ENCODE peak calls at places on chromosomes 13 and 19, in ten cellular contexts. One of them, this sample, is unnamed.

GRCh38 chr19:49119411-49120324 is at the start of gene PPFIA3:
- DNase-seq in activated CD8-positive, alpha-beta T cell treated with anti-CD3 and anti-CD28 coated beads for 36 hours: no peak
- DNase-seq in HT1080: peak
- DNase-seq in effector memory CD8-positive, alpha-beta T cell: peak
- DNase-seq in right lobe of liver: peak
- DNase-seq in non-pigmented ciliary epithelial cell: no peak
- DNase-seq in cerebellar cortex: peak
- DNase-seq in neural crest cell: peak
- DNase-seq in foreskin fibroblast: peak
- DNase-seq in KG1: no peak
- DNase-seq in this sample: peak

GRCh38 chr19:42081584-42082258 is 5.8 kb downstream of the ZNF574 start:
- DNase-seq in activated CD8-positive, alpha-beta T cell treated with anti-CD3 and anti-CD28 coated beads for 36 hours: peak
- DNase-seq in HT1080: peak
- DNase-seq in effector memory CD8-positive, alpha-beta T cell: no peak
- DNase-seq in right lobe of liver: no peak
- DNase-seq in non-pigmented ciliary epithelial cell: no peak
- DNase-seq in cerebellar cortex: peak
- DNase-seq in neural crest cell: no peak
- DNase-seq in foreskin fibroblast: peak
- DNase-seq in KG1: no peak
- DNase-seq in this sample: no peak

GRCh38 chr13:110913911-110914292 is 967 bp downstream of the ANKRD10 start:
- DNase-seq in activated CD8-positive, alpha-beta T cell treated with anti-CD3 and anti-CD28 coated beads for 36 hours: no peak
- DNase-seq in HT1080: no peak
- DNase-seq in effector memory CD8-positive, alpha-beta T cell: no peak
- DNase-seq in right lobe of liver: no peak
- DNase-seq in non-pigmented ciliary epithelial cell: no peak
- DNase-seq in cerebellar cortex: peak
- DNase-seq in neural crest cell: no peak
- DNase-seq in foreskin fibroblast: no peak
- DNase-seq in KG1: no peak
- DNase-seq in this sample: no peak

GRCh38 chr13:111184685-111185401 is 69.7 kb downstream of the ARHGEF7 start:
- DNase-seq in activated CD8-positive, alpha-beta T cell treated with anti-CD3 and anti-CD28 coated beads for 36 hours: peak
- DNase-seq in HT1080: no peak
- DNase-seq in effector memory CD8-positive, alpha-beta T cell: peak
- DNase-seq in right lobe of liver: no peak
- DNase-seq in non-pigmented ciliary epithelial cell: no peak
- DNase-seq in cerebellar cortex: no peak
- DNase-seq in neural crest cell: no peak
- DNase-seq in foreskin fibroblast: no peak
- DNase-seq in KG1: peak
- DNase-seq in this sample: no peak

GRCh38 chr19:19386373-19386869 is 19.1 kb upstream of the GATAD2A start:
- DNase-seq in activated CD8-positive, alpha-beta T cell treated with anti-CD3 and anti-CD28 coated beads for 36 hours: peak
- DNase-seq in HT1080: no peak
- DNase-seq in effector memory CD8-positive, alpha-beta T cell: no peak
- DNase-seq in right lobe of liver: no peak
- DNase-seq in non-pigmented ciliary epithelial cell: no peak
- DNase-seq in cerebellar cortex: no peak
- DNase-seq in neural crest cell: no peak
- DNase-seq in foreskin fibroblast: no peak
- DNase-seq in KG1: no peak
- DNase-seq in this sample: no peak

GRCh38 chr13:79647518-79647917 is 166.6 kb downstream of the NDFIP2 start:
- DNase-seq in activated CD8-positive, alpha-beta T cell treated with anti-CD3 and anti-CD28 coated beads for 36 hours: no peak
- DNase-seq in HT1080: peak
- DNase-seq in effector memory CD8-positive, alpha-beta T cell: no peak
- DNase-seq in right lobe of liver: no peak
- DNase-seq in non-pigmented ciliary epithelial cell: no peak
- DNase-seq in cerebellar cortex: no peak
- DNase-seq in neural crest cell: no peak
- DNase-seq in foreskin fibroblast: no peak
- DNase-seq in KG1: no peak
- DNase-seq in this sample: no peak

GRCh38 chr19:29535984-29536508 is 10.3 kb downstream of the VSTM2B start:
- DNase-seq in activated CD8-positive, alpha-beta T cell treated with anti-CD3 and anti-CD28 coated beads for 36 hours: no peak
- DNase-seq in HT1080: no peak
- DNase-seq in effector memory CD8-positive, alpha-beta T cell: no peak
- DNase-seq in right lobe of liver: peak
- DNase-seq in non-pigmented ciliary epithelial cell: no peak
- DNase-seq in cerebellar cortex: no peak
- DNase-seq in neural crest cell: no peak
- DNase-seq in foreskin fibroblast: no peak
- DNase-seq in KG1: no peak
- DNase-seq in this sample: no peak

GRCh38 chr19:3159565-3159964 is 19.0 kb upstream of the S1PR4 start:
- DNase-seq in activated CD8-positive, alpha-beta T cell treated with anti-CD3 and anti-CD28 coated beads for 36 hours: no peak
- DNase-seq in HT1080: no peak
- DNase-seq in effector memory CD8-positive, alpha-beta T cell: no peak
- DNase-seq in right lobe of liver: no peak
- DNase-seq in non-pigmented ciliary epithelial cell: no peak
- DNase-seq in cerebellar cortex: no peak
- DNase-seq in neural crest cell: no peak
- DNase-seq in foreskin fibroblast: no peak
- DNase-seq in KG1: no peak
- DNase-seq in this sample: no peak

GRCh38 chr19:10010939-10011338 is 635 bp upstream of the COL5A3 start:
- DNase-seq in activated CD8-positive, alpha-beta T cell treated with anti-CD3 and anti-CD28 coated beads for 36 hours: no peak
- DNase-seq in HT1080: no peak
- DNase-seq in effector memory CD8-positive, alpha-beta T cell: no peak
- DNase-seq in right lobe of liver: no peak
- DNase-seq in non-pigmented ciliary epithelial cell: no peak
- DNase-seq in cerebellar cortex: no peak
- DNase-seq in neural crest cell: no peak
- DNase-seq in foreskin fibroblast: no peak
- DNase-seq in KG1: no peak
- DNase-seq in this sample: no peak

GRCh38 chr19:58182577-58182988 is 278 bp upstream of the ZNF274 start:
- DNase-seq in activated CD8-positive, alpha-beta T cell treated with anti-CD3 and anti-CD28 coated beads for 36 hours: peak
- DNase-seq in HT1080: no peak
- DNase-seq in effector memory CD8-positive, alpha-beta T cell: peak
- DNase-seq in right lobe of liver: no peak
- DNase-seq in non-pigmented ciliary epithelial cell: no peak
- DNase-seq in cerebellar cortex: no peak
- DNase-seq in neural crest cell: no peak
- DNase-seq in foreskin fibroblast: no peak
- DNase-seq in KG1: no peak
- DNase-seq in this sample: no peak

GRCh38 chr19:31659897-31660210 is 310.6 kb upstream of the TSHZ3 start:
- DNase-seq in activated CD8-positive, alpha-beta T cell treated with anti-CD3 and anti-CD28 coated beads for 36 hours: no peak
- DNase-seq in HT1080: peak
- DNase-seq in effector memory CD8-positive, alpha-beta T cell: no peak
- DNase-seq in right lobe of liver: no peak
- DNase-seq in non-pigmented ciliary epithelial cell: no peak
- DNase-seq in cerebellar cortex: no peak
- DNase-seq in neural crest cell: no peak
- DNase-seq in foreskin fibroblast: no peak
- DNase-seq in KG1: no peak
- DNase-seq in this sample: no peak

GRCh38 chr13:109180905-109181425 is 551.6 kb downstream of the MYO16 start:
- DNase-seq in activated CD8-positive, alpha-beta T cell treated with anti-CD3 and anti-CD28 coated beads for 36 hours: no peak
- DNase-seq in HT1080: peak
- DNase-seq in effector memory CD8-positive, alpha-beta T cell: no peak
- DNase-seq in right lobe of liver: no peak
- DNase-seq in non-pigmented ciliary epithelial cell: peak
- DNase-seq in cerebellar cortex: no peak
- DNase-seq in neural crest cell: peak
- DNase-seq in foreskin fibroblast: peak
- DNase-seq in KG1: no peak
- DNase-seq in this sample: no peak

GRCh38 chr13:74288361-74288911 is 154.2 kb upstream of the KLF12 start:
- DNase-seq in activated CD8-positive, alpha-beta T cell treated with anti-CD3 and anti-CD28 coated beads for 36 hours: peak
- DNase-seq in HT1080: no peak
- DNase-seq in effector memory CD8-positive, alpha-beta T cell: peak
- DNase-seq in right lobe of liver: peak
- DNase-seq in non-pigmented ciliary epithelial cell: no peak
- DNase-seq in cerebellar cortex: peak
- DNase-seq in neural crest cell: peak
- DNase-seq in foreskin fibroblast: no peak
- DNase-seq in KG1: no peak
- DNase-seq in this sample: peak

GRCh38 chr13:48852911-48853310 is 122.8 kb upstream of the FNDC3A start:
- DNase-seq in activated CD8-positive, alpha-beta T cell treated with anti-CD3 and anti-CD28 coated beads for 36 hours: no peak
- DNase-seq in HT1080: no peak
- DNase-seq in effector memory CD8-positive, alpha-beta T cell: no peak
- DNase-seq in right lobe of liver: no peak
- DNase-seq in non-pigmented ciliary epithelial cell: no peak
- DNase-seq in cerebellar cortex: no peak
- DNase-seq in neural crest cell: no peak
- DNase-seq in foreskin fibroblast: no peak
- DNase-seq in KG1: no peak
- DNase-seq in this sample: no peak

GRCh38 chr19:39941615-39942507 is 7.4 kb upstream of the FCGBP start:
- DNase-seq in activated CD8-positive, alpha-beta T cell treated with anti-CD3 and anti-CD28 coated beads for 36 hours: peak
- DNase-seq in HT1080: peak
- DNase-seq in effector memory CD8-positive, alpha-beta T cell: peak
- DNase-seq in right lobe of liver: no peak
- DNase-seq in non-pigmented ciliary epithelial cell: peak
- DNase-seq in cerebellar cortex: no peak
- DNase-seq in neural crest cell: no peak
- DNase-seq in foreskin fibroblast: no peak
- DNase-seq in KG1: peak
- DNase-seq in this sample: no peak

GRCh38 chr19:30144794-30145193 is 202.8 kb downstream of the URI1 start:
- DNase-seq in activated CD8-positive, alpha-beta T cell treated with anti-CD3 and anti-CD28 coated beads for 36 hours: no peak
- DNase-seq in HT1080: no peak
- DNase-seq in effector memory CD8-positive, alpha-beta T cell: no peak
- DNase-seq in right lobe of liver: no peak
- DNase-seq in non-pigmented ciliary epithelial cell: no peak
- DNase-seq in cerebellar cortex: no peak
- DNase-seq in neural crest cell: no peak
- DNase-seq in foreskin fibroblast: no peak
- DNase-seq in KG1: no peak
- DNase-seq in this sample: no peak

GRCh38 chr19:45834970-45835369 is 19.9 kb upstream of the RSPH6A start:
- DNase-seq in activated CD8-positive, alpha-beta T cell treated with anti-CD3 and anti-CD28 coated beads for 36 hours: no peak
- DNase-seq in HT1080: no peak
- DNase-seq in effector memory CD8-positive, alpha-beta T cell: no peak
- DNase-seq in right lobe of liver: peak
- DNase-seq in non-pigmented ciliary epithelial cell: no peak
- DNase-seq in cerebellar cortex: no peak
- DNase-seq in neural crest cell: no peak
- DNase-seq in foreskin fibroblast: no peak
- DNase-seq in KG1: no peak
- DNase-seq in this sample: no peak

GRCh38 chr19:2337329-2337707 is 8.8 kb downstream of the SPPL2B start:
- DNase-seq in activated CD8-positive, alpha-beta T cell treated with anti-CD3 and anti-CD28 coated beads for 36 hours: no peak
- DNase-seq in HT1080: no peak
- DNase-seq in effector memory CD8-positive, alpha-beta T cell: no peak
- DNase-seq in right lobe of liver: no peak
- DNase-seq in non-pigmented ciliary epithelial cell: peak
- DNase-seq in cerebellar cortex: peak
- DNase-seq in neural crest cell: peak
- DNase-seq in foreskin fibroblast: peak
- DNase-seq in KG1: no peak
- DNase-seq in this sample: peak

GRCh38 chr13:87129602-87130300 is 541.4 kb upstream of the SLITRK5 start:
- DNase-seq in activated CD8-positive, alpha-beta T cell treated with anti-CD3 and anti-CD28 coated beads for 36 hours: no peak
- DNase-seq in HT1080: peak
- DNase-seq in effector memory CD8-positive, alpha-beta T cell: no peak
- DNase-seq in right lobe of liver: no peak
- DNase-seq in non-pigmented ciliary epithelial cell: no peak
- DNase-seq in cerebellar cortex: no peak
- DNase-seq in neural crest cell: no peak
- DNase-seq in foreskin fibroblast: no peak
- DNase-seq in KG1: no peak
- DNase-seq in this sample: no peak

GRCh38 chr19:2273356-2274184 is 8.4 kb downstream of the PEAK3 start:
- DNase-seq in activated CD8-positive, alpha-beta T cell treated with anti-CD3 and anti-CD28 coated beads for 36 hours: peak
- DNase-seq in HT1080: peak
- DNase-seq in effector memory CD8-positive, alpha-beta T cell: peak
- DNase-seq in right lobe of liver: peak
- DNase-seq in non-pigmented ciliary epithelial cell: no peak
- DNase-seq in cerebellar cortex: peak
- DNase-seq in neural crest cell: peak
- DNase-seq in foreskin fibroblast: peak
- DNase-seq in KG1: no peak
- DNase-seq in this sample: peak

GRCh38 chr19:50486823-50487515 is 10.3 kb upstream of the GARIN5A start:
- DNase-seq in activated CD8-positive, alpha-beta T cell treated with anti-CD3 and anti-CD28 coated beads for 36 hours: peak
- DNase-seq in HT1080: peak
- DNase-seq in effector memory CD8-positive, alpha-beta T cell: peak
- DNase-seq in right lobe of liver: peak
- DNase-seq in non-pigmented ciliary epithelial cell: no peak
- DNase-seq in cerebellar cortex: peak
- DNase-seq in neural crest cell: peak
- DNase-seq in foreskin fibroblast: no peak
- DNase-seq in KG1: no peak
- DNase-seq in this sample: no peak

GRCh38 chr19:3979289-3979673 is 6.0 kb downstream of the EEF2 start:
- DNase-seq in activated CD8-positive, alpha-beta T cell treated with anti-CD3 and anti-CD28 coated beads for 36 hours: no peak
- DNase-seq in HT1080: no peak
- DNase-seq in effector memory CD8-positive, alpha-beta T cell: no peak
- DNase-seq in right lobe of liver: no peak
- DNase-seq in non-pigmented ciliary epithelial cell: no peak
- DNase-seq in cerebellar cortex: no peak
- DNase-seq in neural crest cell: no peak
- DNase-seq in foreskin fibroblast: no peak
- DNase-seq in KG1: no peak
- DNase-seq in this sample: no peak

GRCh38 chr19:53980553-53981407 is 10.7 kb upstream of the CACNG6 start:
- DNase-seq in activated CD8-positive, alpha-beta T cell treated with anti-CD3 and anti-CD28 coated beads for 36 hours: no peak
- DNase-seq in HT1080: peak
- DNase-seq in effector memory CD8-positive, alpha-beta T cell: no peak
- DNase-seq in right lobe of liver: no peak
- DNase-seq in non-pigmented ciliary epithelial cell: no peak
- DNase-seq in cerebellar cortex: peak
- DNase-seq in neural crest cell: no peak
- DNase-seq in foreskin fibroblast: no peak
- DNase-seq in KG1: no peak
- DNase-seq in this sample: no peak

GRCh38 chr19:47274891-47275865 is 493 bp downstream of the INAFM1 start:
- DNase-seq in activated CD8-positive, alpha-beta T cell treated with anti-CD3 and anti-CD28 coated beads for 36 hours: peak
- DNase-seq in HT1080: no peak
- DNase-seq in effector memory CD8-positive, alpha-beta T cell: peak
- DNase-seq in right lobe of liver: peak
- DNase-seq in non-pigmented ciliary epithelial cell: no peak
- DNase-seq in cerebellar cortex: peak
- DNase-seq in neural crest cell: peak
- DNase-seq in foreskin fibroblast: no peak
- DNase-seq in KG1: no peak
- DNase-seq in this sample: no peak

GRCh38 chr19:16571283-16571682 is 932 bp downstream of the SLC35E1 start:
- DNase-seq in activated CD8-positive, alpha-beta T cell treated with anti-CD3 and anti-CD28 coated beads for 36 hours: no peak
- DNase-seq in HT1080: no peak
- DNase-seq in effector memory CD8-positive, alpha-beta T cell: no peak
- DNase-seq in right lobe of liver: no peak
- DNase-seq in non-pigmented ciliary epithelial cell: no peak
- DNase-seq in cerebellar cortex: no peak
- DNase-seq in neural crest cell: no peak
- DNase-seq in foreskin fibroblast: no peak
- DNase-seq in KG1: no peak
- DNase-seq in this sample: no peak

GRCh38 chr13:28497143-28497876 is 2.4 kb upstream of the FLT1 start:
- DNase-seq in activated CD8-positive, alpha-beta T cell treated with anti-CD3 and anti-CD28 coated beads for 36 hours: no peak
- DNase-seq in HT1080: no peak
- DNase-seq in effector memory CD8-positive, alpha-beta T cell: no peak
- DNase-seq in right lobe of liver: no peak
- DNase-seq in non-pigmented ciliary epithelial cell: no peak
- DNase-seq in cerebellar cortex: no peak
- DNase-seq in neural crest cell: no peak
- DNase-seq in foreskin fibroblast: no peak
- DNase-seq in KG1: no peak
- DNase-seq in this sample: no peak

GRCh38 chr19:34171539-34171876 is 796 bp upstream of the LSM14A start:
- DNase-seq in activated CD8-positive, alpha-beta T cell treated with anti-CD3 and anti-CD28 coated beads for 36 hours: peak
- DNase-seq in HT1080: peak
- DNase-seq in effector memory CD8-positive, alpha-beta T cell: no peak
- DNase-seq in right lobe of liver: no peak
- DNase-seq in non-pigmented ciliary epithelial cell: peak
- DNase-seq in cerebellar cortex: no peak
- DNase-seq in neural crest cell: peak
- DNase-seq in foreskin fibroblast: peak
- DNase-seq in KG1: no peak
- DNase-seq in this sample: no peak

GRCh38 chr13:112983428-112984196 is 14.6 kb downstream of the MCF2L start:
- DNase-seq in activated CD8-positive, alpha-beta T cell treated with anti-CD3 and anti-CD28 coated beads for 36 hours: no peak
- DNase-seq in HT1080: no peak
- DNase-seq in effector memory CD8-positive, alpha-beta T cell: no peak
- DNase-seq in right lobe of liver: no peak
- DNase-seq in non-pigmented ciliary epithelial cell: no peak
- DNase-seq in cerebellar cortex: no peak
- DNase-seq in neural crest cell: no peak
- DNase-seq in foreskin fibroblast: no peak
- DNase-seq in KG1: no peak
- DNase-seq in this sample: no peak

This sample was measured in substantia nigra.